ENCODE peak calls at places on chromosomes 7 and 10, in seven cellular contexts. One of them, this sample, is unnamed.

GRCh38 chr7:47285860-47286491 is 295.9 kb downstream of the TNS3 start:
- ATAC-seq in aorta: no peak
- ATAC-seq in gastroesophageal sphincter: no peak
- ATAC-seq in natural killer cell: no peak
- ATAC-seq in stimulated activated naive CD8-positive, alpha-beta T cell treated with anti-CD3 and anti-CD28 coated beads, Interleukin-15, Interleukin-2, amounts not matched to agents 100 U/mL and 50 U/mL, for 24 hours: no peak
- ATAC-seq in heart left ventricle: peak
- ATAC-seq in T-helper 17 cell: no peak
- ATAC-seq in this sample: no peak

GRCh38 chr10:70232155-70232858 is 922 bp downstream of the PPA1 start:
- ATAC-seq in stimulated activated naive CD8-positive, alpha-beta T cell treated with anti-CD3 and anti-CD28 coated beads, Interleukin-15, Interleukin-2, amounts not matched to agents 100 U/mL and 50 U/mL, for 24 hours: peak
- ATAC-seq in gastroesophageal sphincter: no peak
- ATAC-seq in heart left ventricle: peak
- ATAC-seq in natural killer cell: no peak
- ATAC-seq in T-helper 17 cell: peak
- ATAC-seq in aorta: no peak
- ATAC-seq in this sample: no peak

GRCh38 chr10:1732501-1733123 is 4.7 kb downstream of the ADARB2 start:
- ATAC-seq in T-helper 17 cell: no peak
- ATAC-seq in natural killer cell: no peak
- ATAC-seq in aorta: no peak
- ATAC-seq in gastroesophageal sphincter: no peak
- ATAC-seq in stimulated activated naive CD8-positive, alpha-beta T cell treated with anti-CD3 and anti-CD28 coated beads, Interleukin-15, Interleukin-2, amounts not matched to agents 100 U/mL and 50 U/mL, for 24 hours: no peak
- ATAC-seq in heart left ventricle: no peak
- ATAC-seq in this sample: no peak

GRCh38 chr10:5442990-5443370 is 30.6 kb downstream of the NET1 start:
- ATAC-seq in natural killer cell: no peak
- ATAC-seq in T-helper 17 cell: no peak
- ATAC-seq in aorta: no peak
- ATAC-seq in heart left ventricle: no peak
- ATAC-seq in stimulated activated naive CD8-positive, alpha-beta T cell treated with anti-CD3 and anti-CD28 coated beads, Interleukin-15, Interleukin-2, amounts not matched to agents 100 U/mL and 50 U/mL, for 24 hours: no peak
- ATAC-seq in gastroesophageal sphincter: no peak
- ATAC-seq in this sample: no peak

GRCh38 chr7:131927770-131928169 is 371.3 kb upstream of the PODXL start:
- ATAC-seq in heart left ventricle: no peak
- ATAC-seq in aorta: no peak
- ATAC-seq in natural killer cell: peak
- ATAC-seq in T-helper 17 cell: no peak
- ATAC-seq in gastroesophageal sphincter: no peak
- ATAC-seq in stimulated activated naive CD8-positive, alpha-beta T cell treated with anti-CD3 and anti-CD28 coated beads, Interleukin-15, Interleukin-2, amounts not matched to agents 100 U/mL and 50 U/mL, for 24 hours: no peak
- ATAC-seq in this sample: no peak

GRCh38 chr7:96538632-96539031 is 171.0 kb downstream of the SEM1 start:
- ATAC-seq in aorta: no peak
- ATAC-seq in heart left ventricle: no peak
- ATAC-seq in T-helper 17 cell: no peak
- ATAC-seq in natural killer cell: no peak
- ATAC-seq in gastroesophageal sphincter: no peak
- ATAC-seq in stimulated activated naive CD8-positive, alpha-beta T cell treated with anti-CD3 and anti-CD28 coated beads, Interleukin-15, Interleukin-2, amounts not matched to agents 100 U/mL and 50 U/mL, for 24 hours: no peak
- ATAC-seq in this sample: no peak

GRCh38 chr10:100020161-100020882 is 10.6 kb upstream of the DNMBP start:
- ATAC-seq in aorta: no peak
- ATAC-seq in heart left ventricle: no peak
- ATAC-seq in natural killer cell: peak
- ATAC-seq in T-helper 17 cell: peak
- ATAC-seq in stimulated activated naive CD8-positive, alpha-beta T cell treated with anti-CD3 and anti-CD28 coated beads, Interleukin-15, Interleukin-2, amounts not matched to agents 100 U/mL and 50 U/mL, for 24 hours: peak
- ATAC-seq in gastroesophageal sphincter: no peak
- ATAC-seq in this sample: peak

GRCh38 chr10:21499580-21499909 is 25.9 kb downstream of the SKIDA1 start:
- ATAC-seq in heart left ventricle: no peak
- ATAC-seq in stimulated activated naive CD8-positive, alpha-beta T cell treated with anti-CD3 and anti-CD28 coated beads, Interleukin-15, Interleukin-2, amounts not matched to agents 100 U/mL and 50 U/mL, for 24 hours: no peak
- ATAC-seq in natural killer cell: no peak
- ATAC-seq in T-helper 17 cell: no peak
- ATAC-seq in aorta: no peak
- ATAC-seq in gastroesophageal sphincter: no peak
- ATAC-seq in this sample: no peak

GRCh38 chr10:71243756-71244637 is 31.6 kb downstream of the UNC5B start:
- ATAC-seq in aorta: peak
- ATAC-seq in gastroesophageal sphincter: peak
- ATAC-seq in natural killer cell: no peak
- ATAC-seq in stimulated activated naive CD8-positive, alpha-beta T cell treated with anti-CD3 and anti-CD28 coated beads, Interleukin-15, Interleukin-2, amounts not matched to agents 100 U/mL and 50 U/mL, for 24 hours: no peak
- ATAC-seq in heart left ventricle: peak
- ATAC-seq in T-helper 17 cell: no peak
- ATAC-seq in this sample: no peak

GRCh38 chr7:99111591-99111990 is 32.3 kb downstream of the SMURF1 start:
- ATAC-seq in heart left ventricle: no peak
- ATAC-seq in T-helper 17 cell: no peak
- ATAC-seq in stimulated activated naive CD8-positive, alpha-beta T cell treated with anti-CD3 and anti-CD28 coated beads, Interleukin-15, Interleukin-2, amounts not matched to agents 100 U/mL and 50 U/mL, for 24 hours: no peak
- ATAC-seq in natural killer cell: no peak
- ATAC-seq in gastroesophageal sphincter: no peak
- ATAC-seq in aorta: no peak
- ATAC-seq in this sample: no peak

GRCh38 chr10:29794776-29795635 is 160.2 kb upstream of the SVIL start:
- ATAC-seq in gastroesophageal sphincter: peak
- ATAC-seq in aorta: peak
- ATAC-seq in natural killer cell: no peak
- ATAC-seq in T-helper 17 cell: no peak
- ATAC-seq in stimulated activated naive CD8-positive, alpha-beta T cell treated with anti-CD3 and anti-CD28 coated beads, Interleukin-15, Interleukin-2, amounts not matched to agents 100 U/mL and 50 U/mL, for 24 hours: no peak
- ATAC-seq in heart left ventricle: no peak
- ATAC-seq in this sample: no peak

GRCh38 chr7:121531175-121532070 is 135.3 kb upstream of the FAM3C start:
- ATAC-seq in heart left ventricle: no peak
- ATAC-seq in stimulated activated naive CD8-positive, alpha-beta T cell treated with anti-CD3 and anti-CD28 coated beads, Interleukin-15, Interleukin-2, amounts not matched to agents 100 U/mL and 50 U/mL, for 24 hours: no peak
- ATAC-seq in gastroesophageal sphincter: no peak
- ATAC-seq in natural killer cell: no peak
- ATAC-seq in aorta: no peak
- ATAC-seq in T-helper 17 cell: no peak
- ATAC-seq in this sample: no peak

GRCh38 chr7:50775826-50776225 is 6.9 kb downstream of the GRB10 start:
- ATAC-seq in natural killer cell: no peak
- ATAC-seq in gastroesophageal sphincter: no peak
- ATAC-seq in T-helper 17 cell: no peak
- ATAC-seq in aorta: no peak
- ATAC-seq in heart left ventricle: no peak
- ATAC-seq in stimulated activated naive CD8-positive, alpha-beta T cell treated with anti-CD3 and anti-CD28 coated beads, Interleukin-15, Interleukin-2, amounts not matched to agents 100 U/mL and 50 U/mL, for 24 hours: no peak
- ATAC-seq in this sample: no peak

GRCh38 chr10:97584060-97584797 is at the start of gene HOGA1:
- ATAC-seq in natural killer cell: no peak
- ATAC-seq in T-helper 17 cell: no peak
- ATAC-seq in aorta: peak
- ATAC-seq in gastroesophageal sphincter: peak
- ATAC-seq in heart left ventricle: peak
- ATAC-seq in stimulated activated naive CD8-positive, alpha-beta T cell treated with anti-CD3 and anti-CD28 coated beads, Interleukin-15, Interleukin-2, amounts not matched to agents 100 U/mL and 50 U/mL, for 24 hours: peak
- ATAC-seq in this sample: no peak

GRCh38 chr7:51354897-51355296 is 38.3 kb upstream of the COBL start:
- ATAC-seq in heart left ventricle: no peak
- ATAC-seq in stimulated activated naive CD8-positive, alpha-beta T cell treated with anti-CD3 and anti-CD28 coated beads, Interleukin-15, Interleukin-2, amounts not matched to agents 100 U/mL and 50 U/mL, for 24 hours: no peak
- ATAC-seq in gastroesophageal sphincter: no peak
- ATAC-seq in T-helper 17 cell: no peak
- ATAC-seq in natural killer cell: no peak
- ATAC-seq in aorta: no peak
- ATAC-seq in this sample: no peak

GRCh38 chr7:156943091-156944041 is 6.1 kb upstream of the NOM1 start:
- ATAC-seq in natural killer cell: no peak
- ATAC-seq in gastroesophageal sphincter: peak
- ATAC-seq in aorta: peak
- ATAC-seq in heart left ventricle: no peak
- ATAC-seq in T-helper 17 cell: peak
- ATAC-seq in stimulated activated naive CD8-positive, alpha-beta T cell treated with anti-CD3 and anti-CD28 coated beads, Interleukin-15, Interleukin-2, amounts not matched to agents 100 U/mL and 50 U/mL, for 24 hours: peak
- ATAC-seq in this sample: peak

GRCh38 chr7:80950550-80950967 is 31.7 kb upstream of the SEMA3C start:
- ATAC-seq in aorta: no peak
- ATAC-seq in heart left ventricle: peak
- ATAC-seq in stimulated activated naive CD8-positive, alpha-beta T cell treated with anti-CD3 and anti-CD28 coated beads, Interleukin-15, Interleukin-2, amounts not matched to agents 100 U/mL and 50 U/mL, for 24 hours: no peak
- ATAC-seq in gastroesophageal sphincter: no peak
- ATAC-seq in T-helper 17 cell: no peak
- ATAC-seq in natural killer cell: no peak
- ATAC-seq in this sample: no peak

GRCh38 chr7:1543826-1544177 is 12.2 kb downstream of the TMEM184A start:
- ATAC-seq in gastroesophageal sphincter: no peak
- ATAC-seq in natural killer cell: no peak
- ATAC-seq in T-helper 17 cell: peak
- ATAC-seq in stimulated activated naive CD8-positive, alpha-beta T cell treated with anti-CD3 and anti-CD28 coated beads, Interleukin-15, Interleukin-2, amounts not matched to agents 100 U/mL and 50 U/mL, for 24 hours: no peak
- ATAC-seq in heart left ventricle: no peak
- ATAC-seq in aorta: no peak
- ATAC-seq in this sample: no peak

GRCh38 chr7:28360739-28361138 is 51.6 kb upstream of the CREB5 start:
- ATAC-seq in gastroesophageal sphincter: no peak
- ATAC-seq in natural killer cell: no peak
- ATAC-seq in aorta: no peak
- ATAC-seq in heart left ventricle: no peak
- ATAC-seq in stimulated activated naive CD8-positive, alpha-beta T cell treated with anti-CD3 and anti-CD28 coated beads, Interleukin-15, Interleukin-2, amounts not matched to agents 100 U/mL and 50 U/mL, for 24 hours: no peak
- ATAC-seq in T-helper 17 cell: no peak
- ATAC-seq in this sample: no peak

GRCh38 chr7:37480026-37480425 is 31.4 kb upstream of the ELMO1 start:
- ATAC-seq in T-helper 17 cell: no peak
- ATAC-seq in aorta: no peak
- ATAC-seq in heart left ventricle: no peak
- ATAC-seq in natural killer cell: no peak
- ATAC-seq in gastroesophageal sphincter: no peak
- ATAC-seq in stimulated activated naive CD8-positive, alpha-beta T cell treated with anti-CD3 and anti-CD28 coated beads, Interleukin-15, Interleukin-2, amounts not matched to agents 100 U/mL and 50 U/mL, for 24 hours: no peak
- ATAC-seq in this sample: no peak

GRCh38 chr7:135769403-135769802 is 20.8 kb upstream of the FAM180A start:
- ATAC-seq in T-helper 17 cell: no peak
- ATAC-seq in aorta: no peak
- ATAC-seq in natural killer cell: no peak
- ATAC-seq in stimulated activated naive CD8-positive, alpha-beta T cell treated with anti-CD3 and anti-CD28 coated beads, Interleukin-15, Interleukin-2, amounts not matched to agents 100 U/mL and 50 U/mL, for 24 hours: no peak
- ATAC-seq in gastroesophageal sphincter: no peak
- ATAC-seq in heart left ventricle: peak
- ATAC-seq in this sample: no peak

GRCh38 chr10:112201334-112201733 is 17.8 kb upstream of the GPAM start:
- ATAC-seq in heart left ventricle: peak
- ATAC-seq in T-helper 17 cell: no peak
- ATAC-seq in stimulated activated naive CD8-positive, alpha-beta T cell treated with anti-CD3 and anti-CD28 coated beads, Interleukin-15, Interleukin-2, amounts not matched to agents 100 U/mL and 50 U/mL, for 24 hours: no peak
- ATAC-seq in aorta: peak
- ATAC-seq in gastroesophageal sphincter: no peak
- ATAC-seq in natural killer cell: no peak
- ATAC-seq in this sample: no peak

GRCh38 chr10:23432161-23432560 is 6.7 kb upstream of the OTUD1 start:
- ATAC-seq in heart left ventricle: no peak
- ATAC-seq in natural killer cell: no peak
- ATAC-seq in aorta: no peak
- ATAC-seq in gastroesophageal sphincter: no peak
- ATAC-seq in T-helper 17 cell: no peak
- ATAC-seq in stimulated activated naive CD8-positive, alpha-beta T cell treated with anti-CD3 and anti-CD28 coated beads, Interleukin-15, Interleukin-2, amounts not matched to agents 100 U/mL and 50 U/mL, for 24 hours: no peak
- ATAC-seq in this sample: no peak

GRCh38 chr7:151068069-151068773 is 8.8 kb downstream of the SLC4A2 start:
- ATAC-seq in aorta: no peak
- ATAC-seq in gastroesophageal sphincter: no peak
- ATAC-seq in T-helper 17 cell: no peak
- ATAC-seq in stimulated activated naive CD8-positive, alpha-beta T cell treated with anti-CD3 and anti-CD28 coated beads, Interleukin-15, Interleukin-2, amounts not matched to agents 100 U/mL and 50 U/mL, for 24 hours: no peak
- ATAC-seq in natural killer cell: no peak
- ATAC-seq in heart left ventricle: no peak
- ATAC-seq in this sample: no peak

This sample was measured in stimulated activated memory B cell treated with anti-CD40 and anti-IgM and Interleukin-4, amounts not matched to agents 10 μg/mL and 1 μg/mL and 100 μg/mL, for 72 hours.